ENCODE peak calls at places on chromosomes 11 and 22, in four cellular contexts. S, U, Z and Y are unnamed samples.

GRCh38 chr22:32619614-32620426 is 145.2 kb downstream of the FBXO7 start:
- DNase-seq in Z (peak; percentile 91), S (no peak), U (no peak), Y (no peak)

GRCh38 chr11:26730711-26731460 is 9.0 kb upstream of the SLC5A12 start:
- DNase-seq in U (no peak), S (no peak), Z (no peak), Y (no peak)

GRCh38 chr11:12695878-12696277 is 21.7 kb downstream of the TEAD1 start:
- DNase-seq in U (no peak), S (no peak), Z (no peak), Y (no peak)

GRCh38 chr11:57276169-57276854 is 39.3 kb upstream of the APLNR start:
- DNase-seq in U (no peak), S (no peak), Z (no peak), Y (no peak)

GRCh38 chr11:9461760-9462134 is 935 bp downstream of the ZNF143 start:
- DNase-seq in U (no peak), S (no peak), Z (peak; percentile 12), Y (no peak)

GRCh38 chr22:17866621-17867020 is 92.4 kb upstream of the BID start:
- DNase-seq in S (no peak), Z (no peak), U (no peak), Y (no peak)

GRCh38 chr11:125451400-125452124 is 44.5 kb downstream of the FEZ1 start:
- DNase-seq in S (peak; percentile 44), Z (no peak), U (peak; percentile 88), Y (peak; percentile 63)

GRCh38 chr11:613369-613968 is 2.3 kb downstream of the IRF7 start:
- DNase-seq in S (peak; percentile 38), Z (no peak), U (peak; percentile 82), Y (peak; percentile 93)

GRCh38 chr11:70402685-70403084 is 4.4 kb downstream of the CTTN start:
- DNase-seq in U (no peak), Z (no peak), S (no peak), Y (no peak)

GRCh38 chr11:64275031-64275800 is 9.2 kb downstream of the BAD start:
- DNase-seq in U (no peak), S (no peak), Z (no peak), Y (no peak)

GRCh38 chr11:92500463-92500862 is 275.8 kb downstream of the FAT3 start:
- DNase-seq in S (no peak), U (no peak), Z (no peak), Y (no peak)

GRCh38 chr11:69640995-69641581 is at the start of gene CCND1:
- DNase-seq in S (peak; percentile 79), Z (peak; percentile 95), U (peak; percentile 82), Y (peak; percentile 48)

GRCh38 chr22:41968601-41969000 is 642 bp upstream of the SEPTIN3 start:
- DNase-seq in U (no peak), Z (peak; percentile 52), S (no peak), Y (peak; percentile 13)

GRCh38 chr11:81497202-81497804 is 1236.4 kb downstream of the FAM181B start:
- DNase-seq in Z (peak; percentile 24), U (no peak), S (peak; percentile 51), Y (peak; percentile 39)

GRCh38 chr11:96329419-96329818 is 13.6 kb downstream of the MAML2 start:
- DNase-seq in S (no peak), U (no peak), Z (no peak), Y (no peak)

GRCh38 chr22:49087163-49087562 is 740.5 kb downstream of the BRD1 start:
- DNase-seq in S (no peak), U (no peak), Z (no peak), Y (no peak)

GRCh38 chr11:36035454-36035853 is 91.6 kb downstream of the LDLRAD3 start:
- DNase-seq in U (no peak), S (no peak), Z (no peak), Y (no peak)

GRCh38 chr11:13721760-13722159 is 53.3 kb downstream of the FAR1 start:
- DNase-seq in U (no peak), Z (no peak), S (no peak), Y (no peak)

GRCh38 chr22:17855891-17856290 is 81.6 kb upstream of the BID start:
- DNase-seq in Z (no peak), S (no peak), U (no peak), Y (no peak)

GRCh38 chr11:73273246-73273890 is 1.2 kb downstream of the P2RY6 start:
- DNase-seq in S (no peak), U (peak; percentile 2), Z (no peak), Y (no peak)

GRCh38 chr11:73272680-73273038 is 521 bp downstream of the P2RY6 start:
- DNase-seq in S (no peak), Z (no peak), U (no peak), Y (no peak)

GRCh38 chr11:73270855-73271477 is 1.2 kb upstream of the P2RY6 start:
- DNase-seq in U (no peak), Z (no peak), S (no peak), Y (no peak)

GRCh38 chr11:73270089-73270854 is 1.9 kb upstream of the P2RY6 start:
- DNase-seq in S (no peak), Z (no peak), U (no peak), Y (no peak)

DNA sequence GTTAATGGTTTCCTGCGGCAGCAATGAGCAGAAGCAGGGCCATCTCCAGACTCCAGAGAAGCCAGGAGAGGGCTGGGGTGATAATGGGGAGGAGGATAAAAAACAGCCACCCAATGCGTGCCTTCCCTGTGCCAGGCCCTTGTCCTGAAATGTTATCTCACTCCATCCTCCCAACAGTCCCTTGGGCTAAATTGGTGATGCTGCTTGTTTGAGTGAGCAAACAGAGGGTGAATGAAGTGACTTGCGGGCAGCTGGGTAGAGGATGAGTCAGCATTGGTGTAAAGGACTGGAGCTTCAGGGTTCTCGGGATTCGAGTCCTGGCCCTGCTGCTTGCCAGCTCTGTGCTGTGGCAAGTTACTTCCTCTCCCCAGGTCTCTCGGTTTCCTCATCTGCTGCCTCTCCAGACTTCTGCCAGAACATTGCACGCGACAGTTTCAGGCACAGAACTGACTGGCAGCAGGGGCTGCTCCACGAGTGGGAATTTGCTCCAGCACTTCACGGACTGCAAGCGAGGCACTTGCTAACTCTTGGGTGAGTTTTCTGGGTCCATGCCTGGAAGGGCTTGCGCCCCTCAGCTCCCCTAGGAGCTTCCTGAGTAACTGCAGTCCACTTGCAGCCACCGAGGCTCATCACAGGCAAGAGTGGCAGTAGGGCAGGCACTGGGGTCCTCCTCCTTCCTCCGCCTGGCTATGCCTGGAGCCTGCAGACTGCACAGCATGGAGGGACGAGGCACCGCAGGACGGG is at the start of gene P2RY6:
- DNase-seq in Z (peak; percentile 75), S (no peak), U (peak; percentile 13), Y (no peak)
- TF ChIP-seq ELF4 in Z (no peak), S (no peak), U (no peak), Y (no peak)

GRCh38 chr11:67002297-67002913 is 20.5 kb upstream of the SYT12 start:
- DNase-seq in S (no peak), Z (no peak), U (peak; percentile 35), Y (no peak)
- TF ChIP-seq ELF4 in S (no peak), Z (no peak), U (no peak), Y (no peak)

GRCh38 chr11:110798231-110798630 is 86.0 kb upstream of the ARHGAP20 start:
- DNase-seq in S (no peak), Z (no peak), U (no peak), Y (no peak)
- TF ChIP-seq ELF4 in S (no peak), Z (no peak), U (no peak), Y (no peak)

GRCh38 chr11:118870396-118871343 is 13.0 kb upstream of the CXCR5 start:
- DNase-seq in U (peak; percentile 25), Z (peak; percentile 28), S (no peak), Y (no peak)
- TF ChIP-seq ELF4 in U (no peak), Z (no peak), S (no peak), Y (no peak)

DNA sequence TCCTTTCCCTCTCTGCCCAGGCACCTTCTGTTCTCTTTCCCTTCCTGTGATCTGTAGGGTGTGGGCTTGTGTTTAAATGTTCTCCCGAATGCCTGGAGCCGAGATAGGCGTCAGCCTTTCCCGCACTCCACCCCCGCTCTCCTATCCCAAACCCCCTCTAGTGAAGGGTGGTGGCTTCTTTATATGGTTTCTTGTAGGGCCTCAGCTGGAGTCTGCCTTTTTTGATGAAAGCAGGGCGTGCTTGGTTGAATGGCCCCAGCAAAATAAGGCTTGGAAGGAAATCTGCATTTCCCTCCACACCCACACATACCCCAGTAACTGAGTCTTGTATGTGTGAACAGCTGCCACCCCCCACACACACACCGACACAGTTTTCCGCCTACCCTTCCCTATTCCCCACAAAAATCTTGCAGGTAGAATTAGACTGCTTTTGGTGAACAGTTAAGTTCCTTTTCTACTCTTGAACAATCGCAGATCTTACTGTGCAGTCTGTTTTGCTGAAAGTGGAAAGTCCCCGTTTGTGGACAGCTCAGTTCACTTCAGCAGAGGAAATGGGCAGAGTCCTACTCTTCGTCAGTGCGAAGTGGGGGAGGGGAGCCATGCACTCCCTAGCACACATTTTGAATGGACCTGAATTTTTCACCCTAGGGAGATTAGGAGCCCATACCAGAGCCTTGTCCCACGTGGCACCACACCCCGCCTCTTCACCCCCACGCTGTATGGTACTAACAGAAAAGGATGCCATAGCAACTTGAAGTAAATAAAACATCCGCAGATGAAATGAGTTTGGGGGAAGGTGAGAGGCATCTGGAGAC is 25.5 kb upstream of the GRK2 start:
- DNase-seq in Z (peak; percentile 73), U (no peak), S (no peak), Y (peak; percentile 59)
- TF ChIP-seq ELF4 in Z (no peak), U (no peak), S (no peak), Y (no peak)

DNA sequence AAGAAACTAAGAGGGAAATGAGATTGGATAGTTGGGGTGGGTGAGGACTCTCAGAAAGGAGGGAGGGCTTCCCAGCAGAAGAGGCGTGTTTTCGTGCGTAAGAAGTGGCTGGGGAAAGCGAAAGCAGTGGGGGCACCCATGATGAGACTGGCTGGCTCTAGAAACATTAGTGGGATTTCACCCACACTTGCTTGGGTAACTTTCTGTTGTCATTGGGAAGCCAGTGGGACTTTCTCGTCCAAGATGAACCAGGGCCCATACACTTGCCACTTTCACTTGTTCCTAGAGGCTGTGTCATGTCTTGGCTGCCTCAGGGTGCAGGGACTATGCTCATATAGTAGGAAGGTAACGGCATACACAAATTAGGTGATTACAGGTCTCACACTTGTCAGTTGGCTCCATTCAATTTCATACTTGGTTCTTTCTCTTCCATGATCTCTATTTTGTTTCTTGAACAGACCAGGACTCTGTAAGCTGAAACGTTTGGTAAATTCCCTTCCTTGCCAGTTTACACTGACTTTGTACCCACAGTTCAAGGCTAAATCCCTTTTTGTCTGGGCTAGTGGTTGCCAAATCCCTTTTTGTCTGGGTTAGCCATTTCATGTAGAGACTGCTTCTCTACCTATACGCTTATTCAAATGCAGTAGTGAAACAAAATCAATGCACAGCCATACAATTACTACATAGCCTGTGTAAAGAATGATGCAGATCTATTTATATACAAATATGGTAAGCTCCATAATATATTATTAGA is 42.0 kb upstream of the CXCR5 start:
- DNase-seq in Z (peak; percentile 49), S (no peak), U (no peak), Y (no peak)
- TF ChIP-seq ELF4 in Z (no peak), S (no peak), U (no peak), Y (no peak)

DNA sequence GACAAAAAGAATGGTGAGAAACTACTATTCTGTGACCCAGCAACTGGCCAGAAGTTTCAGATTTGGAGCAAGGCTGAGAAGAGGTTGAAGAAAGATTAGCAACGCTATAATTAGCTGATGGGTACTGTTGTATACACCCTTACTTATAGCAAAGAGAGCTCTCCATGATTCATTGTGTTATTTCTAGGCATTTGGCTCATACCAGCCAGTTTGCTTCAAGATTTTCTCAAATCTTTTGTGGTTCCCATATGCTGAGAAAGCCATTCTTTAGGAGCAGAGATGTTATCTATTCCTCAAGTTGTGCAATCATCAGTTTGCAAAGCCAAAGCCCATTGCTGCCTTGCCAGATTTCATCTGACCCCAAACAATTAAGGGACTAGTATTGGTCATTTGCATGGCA is 179.4 kb downstream of the ETS1 start:
- DNase-seq in Z (no peak), U (no peak), S (no peak), Y (no peak)
- TF ChIP-seq ELF4 in Z (no peak), U (no peak), S (no peak), Y (no peak)